ENCODE peak calls at places on chromosomes 4 and X, in nine cellular contexts. C is HepG2, T is stomach, J is GM23338, F is HCT116, M is transverse colon, S is HL-60, D is K562, U is Panc1. V is an unnamed sample.

GRCh38 chrX:129523076-129524055 is at the start of gene SMARCA1:
- DNase-seq in M (peak; percentile 17), F (peak; percentile 16), U (no peak), C (peak; percentile 65), D (no peak), T (peak; percentile 39), S (no peak), J (peak; percentile 62), V (peak; percentile 86)

GRCh38 chr4:125168531-125168930 is 146.2 kb upstream of the FAT4 start:
- DNase-seq in T (no peak), U (no peak), M (no peak), F (no peak), C (no peak), S (no peak), J (no peak), D (no peak), V (no peak)

GRCh38 chrX:132271330-132271729 is 52.1 kb upstream of the RAP2C start:
- DNase-seq in D (no peak), S (no peak), J (no peak), C (no peak), M (no peak), F (no peak), U (no peak), T (no peak), V (no peak)

GRCh38 chr4:76539979-76540378 is 105.0 kb downstream of the SHROOM3 start:
- DNase-seq in M (no peak), C (no peak), U (no peak), T (no peak), D (no peak), J (no peak), S (no peak), F (no peak), V (no peak)

GRCh38 chr4:98890698-98891097 is 38.2 kb downstream of the EIF4E start:
- DNase-seq in U (no peak), C (no peak), F (no peak), M (no peak), S (no peak), J (no peak), D (no peak), T (no peak), V (no peak)

GRCh38 chrX:110402091-110402854 is 43.6 kb downstream of the RTL9 start:
- DNase-seq in D (peak; percentile 59), F (no peak), J (peak; percentile 33), S (no peak), M (no peak), T (no peak), U (no peak), C (no peak), V (peak; percentile 66)

GRCh38 chr4:178970433-178971140 is 1528.3 kb upstream of the AGA start:
- DNase-seq in J (peak; percentile 8), D (no peak), C (no peak), M (no peak), T (no peak), F (no peak), U (no peak), S (no peak), V (no peak)

GRCh38 chrX:28910501-28910900 is 323.3 kb downstream of the IL1RAPL1 start:
- DNase-seq in S (no peak), C (no peak), F (no peak), J (no peak), U (no peak), M (no peak), T (no peak), D (no peak), V (no peak)

GRCh38 chr4:142095886-142096605 is 459.7 kb downstream of the IL15 start:
- DNase-seq in F (peak; percentile 90), T (no peak), M (no peak), J (no peak), U (peak; percentile 47), D (no peak), S (no peak), C (no peak), V (peak; percentile 75)

GRCh38 chr4:118285931-118286330 is 66.9 kb downstream of the PRSS12 start:
- DNase-seq in T (no peak), M (no peak), C (no peak), D (no peak), U (no peak), F (no peak), J (no peak), S (no peak), V (no peak)

GRCh38 chr4:7007944-7008343 is 35.2 kb upstream of the TADA2B start:
- DNase-seq in F (no peak), M (no peak), D (no peak), T (no peak), J (peak; percentile 73), S (no peak), U (no peak), C (peak; percentile 49), V (no peak)

GRCh38 chrX:66863721-66864120 is 224.8 kb upstream of the EDA2R start:
- DNase-seq in C (no peak), S (no peak), U (no peak), J (no peak), M (peak; percentile 24), D (no peak), T (peak; percentile 55), F (no peak), V (no peak)

GRCh38 chrX:21996872-21997271 is 35.3 kb upstream of the PHEX start:
- DNase-seq in C (peak; percentile 17), J (no peak), T (no peak), S (peak; percentile 68), U (no peak), D (no peak), M (no peak), F (no peak), V (no peak)

GRCh38 chrX:39158801-39159657 is 357.8 kb downstream of the MID1IP1 start:
- DNase-seq in U (no peak), S (no peak), D (peak; percentile 14), M (no peak), J (no peak), T (no peak), F (no peak), C (no peak), V (no peak)

GRCh38 chrX:110992611-110993010 is 103.4 kb upstream of the PAK3 start:
- DNase-seq in U (peak; percentile 13), F (no peak), M (no peak), T (peak; percentile 31), S (no peak), D (peak; percentile 23), C (peak; percentile 5), J (peak; percentile 67), V (no peak)

GRCh38 chr4:72340803-72341431 is 228.1 kb downstream of the ADAMTS3 start:
- DNase-seq in S (no peak), F (no peak), C (no peak), T (no peak), U (no peak), M (no peak), D (no peak), J (peak; percentile 22), V (no peak)

GRCh38 chr4:7630559-7631287 is 196.0 kb upstream of the PSAPL1 start:
- DNase-seq in T (no peak), S (no peak), J (no peak), U (peak; percentile 53), D (no peak), C (peak; percentile 79), M (no peak), F (peak; percentile 33), V (no peak)

GRCh38 chr4:125679989-125680388 is 365.2 kb downstream of the FAT4 start:
- DNase-seq in F (no peak), D (no peak), C (no peak), T (no peak), J (no peak), S (no peak), M (no peak), U (no peak), V (no peak)

GRCh38 chrX:134374910-134375309 is 85.1 kb upstream of the HPRT1 start:
- DNase-seq in M (no peak), T (no peak), D (no peak), S (no peak), J (no peak), U (no peak), F (no peak), C (no peak), V (no peak)
- H3K4me3 ChIP-seq in M (no peak overlapping the region), T (no peak overlapping the region), D (peak overlapping the region; percentile 93), S (peak overlapping the region; percentile 67), J (peak overlapping the region; percentile 90), U (peak overlapping the region; percentile 81), F (peak overlapping the region; percentile 78), C (peak overlapping the region; percentile 79), V (peak overlapping the region; percentile 67)

GRCh38 chr4:162957521-162958143 is 209.1 kb downstream of the NAF1 start:
- DNase-seq in S (no peak), F (no peak), M (no peak), T (no peak), C (no peak), U (no peak), J (no peak), D (no peak), V (no peak)
- TF ChIP-seq CTCF in S (no peak), F (no peak), M (no peak), T (no peak), C (no peak), U (no peak), J (no peak), D (no peak), V (no peak)

GRCh38 chr4:89269267-89269666 is 38.3 kb downstream of the GPRIN3 start:
- DNase-seq in D (no peak), T (no peak), S (peak; percentile 47), J (no peak), M (no peak), F (no peak), U (no peak), C (no peak), V (no peak)

GRCh38 chr4:89270792-89271191 is 36.8 kb downstream of the GPRIN3 start:
- DNase-seq in D (no peak), M (no peak), F (no peak), S (no peak), T (no peak), J (no peak), C (no peak), U (no peak), V (no peak)

GRCh38 chr4:89266128-89266527 is 41.5 kb downstream of the GPRIN3 start:
- DNase-seq in S (peak; percentile 24), U (no peak), F (no peak), J (no peak), M (no peak), D (no peak), T (no peak), C (no peak), V (no peak)

GRCh38 chr4:89267392-89267791 is 40.2 kb downstream of the GPRIN3 start:
- DNase-seq in C (no peak), U (no peak), J (no peak), D (no peak), S (no peak), F (no peak), T (no peak), M (no peak), V (no peak)

GRCh38 chr4:89268572-89269180 is 38.9 kb downstream of the GPRIN3 start:
- DNase-seq in C (no peak), U (no peak), S (peak; percentile 35), D (no peak), J (no peak), F (no peak), M (no peak), T (no peak), V (no peak)
- TF ChIP-seq POLR2AphosphoS5 in C (no peak), U (no peak), S (no peak), D (no peak), J (no peak), F (no peak), M (no peak), T (no peak), V (no peak)

DNA sequence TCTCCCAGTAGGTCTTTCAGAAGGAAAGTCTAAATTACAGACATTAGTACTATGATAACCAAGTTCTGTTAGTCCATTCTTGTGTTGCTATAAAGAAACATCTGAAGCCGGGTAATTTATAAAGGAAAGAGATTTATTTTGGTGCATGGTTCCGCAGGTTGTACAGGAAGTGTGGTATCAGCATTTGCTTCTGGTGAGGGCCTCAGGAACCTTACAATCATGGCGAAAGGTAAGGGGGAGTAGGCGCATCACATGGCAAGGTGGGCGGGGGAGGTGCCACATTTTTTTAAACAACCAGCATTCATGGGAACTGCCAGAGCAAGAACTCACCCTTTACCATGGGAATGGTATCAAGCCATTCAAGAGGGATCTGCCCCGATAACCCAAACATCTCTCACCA is 26.2 kb upstream of the USP46 start:
- DNase-seq in S (no peak), T (no peak), D (no peak), J (no peak), U (no peak), F (no peak), M (no peak), C (no peak), V (no peak)
- H3K4me3 ChIP-seq in S (no peak overlapping the region), T (no peak overlapping the region), D (no peak overlapping the region), J (no peak overlapping the region), U (no peak overlapping the region), F (no peak overlapping the region), M (no peak overlapping the region), C (no peak overlapping the region), V (no peak overlapping the region)

V was measured in sigmoid colon.